ENCODE peak calls at places on chromosomes 13 and 19, in six cellular contexts. Z, O, P, T, Y and X are unnamed samples.

GRCh38 chr13:26695891-26696311 is 64.7 kb downstream of the GPR12 start:
- DNase-seq in P (no peak), Y (no peak), T (no peak), O (no peak), Z (no peak), X (no peak)

GRCh38 chr19:19418548-19419260 is 13.2 kb downstream of the GATAD2A start:
- DNase-seq in O (no peak), P (no peak), Z (no peak), T (no peak), Y (no peak), X (no peak)

GRCh38 chr13:103004790-103005307 is 61.4 kb downstream of the SLC10A2 start:
- DNase-seq in Y (no peak), Z (no peak), T (no peak), O (no peak), P (no peak), X (no peak)

GRCh38 chr13:52879950-52880650 is 31.7 kb upstream of the PCDH8 start:
- DNase-seq in Y (no peak), T (no peak), O (no peak), Z (no peak), P (no peak), X (no peak)

GRCh38 chr13:39777527-39778061 is 122.1 kb downstream of the COG6 start:
- DNase-seq in T (peak), P (peak), O (peak), Y (peak), Z (peak), X (peak)

GRCh38 chr13:47826481-47826880 is 174.6 kb downstream of the SUCLA2 start:
- DNase-seq in O (no peak), P (no peak), T (peak), Z (peak), Y (peak), X (no peak)

GRCh38 chr13:93522486-93522885 is 295.9 kb downstream of the GPC6 start:
- DNase-seq in P (no peak), Z (peak), Y (peak), O (no peak), T (peak), X (no peak)

GRCh38 chr13:99600318-99600717 is 99.0 kb downstream of the TM9SF2 start:
- DNase-seq in P (no peak), O (no peak), T (no peak), Y (no peak), Z (no peak), X (no peak)

GRCh38 chr19:5002143-5002542 is 33.2 kb downstream of the KDM4B start:
- DNase-seq in T (peak), Y (peak), O (peak), P (peak), Z (peak), X (peak)

GRCh38 chr13:111629933-111630332 is 309.5 kb downstream of the TEX29 start:
- DNase-seq in T (no peak), P (no peak), O (no peak), Y (no peak), Z (no peak), X (no peak)

GRCh38 chr19:49870309-49870901 is 3.0 kb upstream of the PNKP start:
- DNase-seq in O (no peak), Z (no peak), P (no peak), Y (no peak), T (no peak), X (no peak)

GRCh38 chr19:29771708-29772415 is 39.9 kb upstream of the CCNE1 start:
- DNase-seq in Z (peak), P (peak), T (peak), Y (peak), O (no peak), X (peak)

GRCh38 chr19:42514449-42514848 is 13.8 kb downstream of the CEACAM1 start:
- DNase-seq in Z (no peak), Y (no peak), O (no peak), T (no peak), P (peak), X (peak)

GRCh38 chr19:18650468-18651001 is 13.7 kb downstream of the KLHL26 start:
- DNase-seq in Z (peak), T (peak), O (peak), P (no peak), Y (peak), X (no peak)

GRCh38 chr13:30743319-30744055 is 8.1 kb downstream of the ALOX5AP start:
- DNase-seq in P (peak), T (peak), Z (peak), O (peak), Y (peak), X (peak)

GRCh38 chr13:69912576-69913074 is 195.0 kb upstream of the ATXN8OS start:
- DNase-seq in T (no peak), P (no peak), Y (no peak), Z (no peak), O (no peak), X (no peak)

GRCh38 chr13:32224916-32225315 is 90.2 kb downstream of the ZAR1L start:
- DNase-seq in Z (no peak), Y (peak), T (no peak), P (no peak), O (no peak), X (no peak)

DNA sequence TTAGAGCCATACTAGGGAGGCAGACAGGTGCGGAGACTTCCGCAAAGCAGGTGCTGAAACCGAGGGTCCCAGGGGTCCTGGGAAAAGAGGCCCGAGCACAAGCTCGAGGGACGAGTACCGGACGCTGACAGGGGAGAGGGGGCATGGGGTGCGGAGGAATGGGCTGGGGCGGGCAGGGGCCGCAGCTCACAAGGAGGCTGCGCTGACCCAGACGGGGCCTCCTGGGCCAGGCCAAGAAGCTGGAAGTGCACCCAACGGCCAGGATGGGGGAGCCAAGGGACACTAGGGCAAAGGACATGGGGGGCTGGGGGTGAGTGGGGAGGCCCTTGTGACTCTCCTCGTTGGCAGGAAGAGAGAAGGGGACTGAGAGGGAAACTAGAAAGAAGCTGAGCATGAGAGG is 1.8 kb downstream of the POLR2E start:
- DNase-seq in T (no peak), Y (no peak), P (no peak), Z (no peak), O (no peak), X (no peak)
- TF ChIP-seq CTCF in T (no peak), Y (no peak), P (no peak), Z (no peak), O (no peak), X (no peak)

GRCh38 chr13:50668044-50668443 is 175.4 kb downstream of the DLEU7 start:
- DNase-seq in O (no peak), Y (no peak), Z (no peak), P (no peak), T (no peak), X (no peak)

GRCh38 chr13:50668882-50669281 is 174.6 kb downstream of the DLEU7 start:
- DNase-seq in Z (no peak), T (no peak), O (no peak), Y (no peak), P (no peak), X (no peak)

GRCh38 chr13:50670847-50671542 is 172.5 kb downstream of the DLEU7 start:
- DNase-seq in Y (no peak), Z (no peak), T (no peak), P (no peak), O (no peak), X (no peak)

GRCh38 chr13:50670272-50670671 is 173.2 kb downstream of the DLEU7 start:
- DNase-seq in O (no peak), Z (no peak), Y (no peak), T (no peak), P (no peak), X (no peak)

DNA sequence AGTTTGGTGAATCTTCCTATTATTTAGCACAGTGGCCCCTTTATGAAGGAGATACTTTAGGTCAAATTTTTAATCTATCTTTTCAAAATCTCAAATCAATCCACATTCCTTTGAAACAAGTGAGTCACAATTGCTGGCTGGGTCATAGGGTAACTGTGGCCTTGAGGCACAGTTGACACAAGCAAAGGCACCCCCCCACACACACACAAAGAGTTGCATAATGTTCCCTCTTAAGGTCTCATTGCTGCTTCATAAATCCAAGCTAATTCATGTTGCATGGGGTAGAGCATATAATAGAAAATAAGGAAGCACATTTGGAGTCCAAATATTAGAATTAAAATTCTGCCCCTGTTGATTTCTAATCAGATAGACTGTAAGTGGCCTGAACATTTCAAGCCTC is 171.5 kb downstream of the DLEU7 start:
- DNase-seq in P (peak), Z (no peak), O (no peak), Y (no peak), T (no peak), X (peak)
- H3K4me3 ChIP-seq in P (no peak), Z (no peak), O (no peak), Y (no peak), T (no peak), X (no peak)

DNA sequence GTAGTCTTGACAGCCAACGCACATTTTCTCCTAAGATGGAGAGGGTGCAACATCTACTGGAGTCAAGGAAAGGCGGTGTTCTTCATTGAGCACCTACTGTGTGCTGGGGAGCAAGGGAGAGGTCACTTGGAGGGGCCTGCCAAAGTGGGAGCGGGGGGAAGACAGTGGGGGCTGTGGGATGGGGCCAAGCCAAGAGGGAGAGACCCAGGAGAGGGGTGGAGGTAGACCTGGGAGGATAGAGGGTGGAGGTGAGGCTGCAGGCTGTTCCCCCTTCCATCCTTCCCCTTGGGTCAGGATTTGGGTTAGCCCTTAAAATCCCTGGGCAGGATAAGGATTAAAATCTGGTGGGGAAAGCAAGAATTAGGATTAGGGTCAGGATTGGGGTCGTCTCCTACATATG is 1.7 kb upstream of the PLPP2 start:
- DNase-seq in O (no peak), T (no peak), Z (no peak), P (no peak), Y (no peak), X (no peak)
- TF ChIP-seq CTCF in O (no peak), T (no peak), Z (no peak), P (no peak), Y (no peak), X (no peak)

DNA sequence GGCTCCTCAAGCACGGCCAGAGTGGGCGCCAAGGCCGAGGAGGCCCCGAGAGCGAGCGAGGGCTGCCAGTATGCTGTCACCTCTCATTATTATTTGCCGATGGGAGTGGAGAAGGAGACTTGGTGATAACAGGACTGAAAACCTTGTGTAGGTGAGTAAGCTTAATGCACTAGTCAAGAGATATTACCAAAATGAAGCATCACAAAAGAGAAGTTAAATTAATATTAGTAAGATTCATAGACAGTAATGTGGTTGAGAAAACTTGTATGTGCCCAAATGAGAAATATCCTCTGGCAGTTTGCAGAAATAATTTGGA is 204.5 kb upstream of the SLITRK1 start:
- DNase-seq in Y (no peak), O (no peak), T (no peak), Z (no peak), P (no peak), X (no peak)
- H3K4me3 ChIP-seq in Y (no peak), O (no peak), T (no peak), Z (no peak), P (peak), X (peak)

GRCh38 chr13:56351041-56351440 is 789.7 kb upstream of the PRR20A start:
- DNase-seq in Y (no peak), T (no peak), Z (no peak), P (peak), O (no peak), X (peak)
- TF ChIP-seq CTCF in Y (no peak), T (no peak), Z (no peak), P (peak), O (no peak), X (peak)

DNA sequence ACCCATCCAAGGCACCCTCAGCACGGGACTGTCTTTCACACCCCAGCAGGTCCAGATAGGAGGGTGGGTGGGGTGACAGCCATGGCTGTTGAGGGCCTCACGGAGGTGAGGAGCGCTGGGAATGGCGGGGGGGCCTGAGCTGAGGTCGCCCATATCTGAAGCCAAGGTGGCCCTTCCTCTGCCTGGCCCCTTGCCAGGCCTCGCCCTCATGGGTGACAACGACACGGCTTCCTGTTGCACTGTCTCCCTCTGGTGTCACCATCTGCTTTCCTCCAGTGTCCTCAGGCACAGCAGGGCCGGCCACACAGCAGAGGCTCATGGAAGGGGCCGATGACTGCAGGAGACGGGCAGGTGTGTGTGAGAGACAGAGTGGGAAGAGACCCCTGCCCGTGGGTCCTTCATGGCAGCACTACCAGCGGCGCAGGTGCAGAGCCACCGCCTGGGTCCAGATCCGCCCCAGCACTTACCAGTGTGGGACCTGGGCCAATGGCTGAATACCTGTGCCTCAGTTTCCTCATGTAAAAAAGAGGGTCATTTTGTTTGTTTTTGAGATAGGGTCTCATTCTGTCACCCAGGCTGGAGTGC is 8.1 kb upstream of the NKPD1 start:
- DNase-seq in Y (no peak), P (no peak), Z (no peak), O (no peak), T (no peak), X (no peak)
- H3K4me3 ChIP-seq in Y (no peak), P (no peak), Z (no peak), O (no peak), T (no peak), X (no peak)

DNA sequence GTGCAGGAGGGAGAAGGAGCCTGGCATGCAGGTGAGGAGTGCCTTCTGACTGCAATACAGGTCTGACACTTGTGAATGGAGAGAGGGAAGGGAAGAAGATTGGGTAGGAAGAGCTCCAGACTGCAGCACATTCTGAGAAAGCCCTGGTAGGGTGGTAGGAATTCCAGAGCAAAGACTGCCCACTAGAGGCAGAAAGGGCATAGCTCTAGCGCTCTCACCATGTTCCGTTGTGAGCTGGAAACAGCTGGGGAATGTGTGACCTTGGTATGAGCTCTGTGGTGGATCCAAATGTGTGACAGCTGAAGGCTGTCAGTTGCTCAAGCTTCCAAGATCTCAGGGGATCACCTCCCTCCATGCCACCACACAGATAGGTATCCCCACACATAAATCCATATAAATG is 2.9 kb upstream of the MTUS2 start:
- DNase-seq in O (no peak), T (no peak), Z (no peak), P (no peak), Y (no peak), X (no peak)
- TF ChIP-seq CTCF in O (peak), T (peak), Z (no peak), P (no peak), Y (no peak), X (no peak)

GRCh38 chr19:6774821-6775707 is 2.6 kb downstream of the VAV1 start:
- DNase-seq in O (no peak), P (no peak), Y (no peak), Z (peak), T (no peak), X (no peak)

GRCh38 chr19:6772866-6773322 is 386 bp downstream of the VAV1 start:
- DNase-seq in T (no peak), O (no peak), Y (no peak), P (no peak), Z (no peak), X (no peak)

GRCh38 chr19:6776999-6777398 is 4.5 kb downstream of the VAV1 start:
- DNase-seq in P (no peak), T (no peak), Z (no peak), Y (no peak), O (no peak), X (no peak)

GRCh38 chr19:6772028-6772865 is at the start of gene VAV1:
- DNase-seq in Z (no peak), Y (no peak), O (no peak), P (no peak), T (no peak), X (no peak)

GRCh38 chr19:6773323-6773931 is 919 bp downstream of the VAV1 start:
- DNase-seq in Y (no peak), T (no peak), P (no peak), O (no peak), Z (no peak), X (no peak)
- H3K4me3 ChIP-seq in Y (no peak), T (no peak), P (no peak), O (no peak), Z (no peak), X (no peak)

GRCh38 chr13:29596064-29596418 is 553 bp upstream of the SLC7A1 start:
- DNase-seq in Y (no peak), O (no peak), Z (no peak), P (no peak), T (no peak), X (no peak)

GRCh38 chr13:29594710-29595379 is 643 bp downstream of the SLC7A1 start:
- DNase-seq in T (peak), Z (peak), Y (peak), O (no peak), P (no peak), X (peak)

GRCh38 chr13:29594310-29594709 is 1.2 kb downstream of the SLC7A1 start:
- DNase-seq in T (peak), P (peak), O (peak), Z (peak), Y (peak), X (peak)

GRCh38 chr13:29597246-29597645 is 1.8 kb upstream of the SLC7A1 start:
- DNase-seq in Z (no peak), T (no peak), O (no peak), P (no peak), Y (no peak), X (no peak)

DNA sequence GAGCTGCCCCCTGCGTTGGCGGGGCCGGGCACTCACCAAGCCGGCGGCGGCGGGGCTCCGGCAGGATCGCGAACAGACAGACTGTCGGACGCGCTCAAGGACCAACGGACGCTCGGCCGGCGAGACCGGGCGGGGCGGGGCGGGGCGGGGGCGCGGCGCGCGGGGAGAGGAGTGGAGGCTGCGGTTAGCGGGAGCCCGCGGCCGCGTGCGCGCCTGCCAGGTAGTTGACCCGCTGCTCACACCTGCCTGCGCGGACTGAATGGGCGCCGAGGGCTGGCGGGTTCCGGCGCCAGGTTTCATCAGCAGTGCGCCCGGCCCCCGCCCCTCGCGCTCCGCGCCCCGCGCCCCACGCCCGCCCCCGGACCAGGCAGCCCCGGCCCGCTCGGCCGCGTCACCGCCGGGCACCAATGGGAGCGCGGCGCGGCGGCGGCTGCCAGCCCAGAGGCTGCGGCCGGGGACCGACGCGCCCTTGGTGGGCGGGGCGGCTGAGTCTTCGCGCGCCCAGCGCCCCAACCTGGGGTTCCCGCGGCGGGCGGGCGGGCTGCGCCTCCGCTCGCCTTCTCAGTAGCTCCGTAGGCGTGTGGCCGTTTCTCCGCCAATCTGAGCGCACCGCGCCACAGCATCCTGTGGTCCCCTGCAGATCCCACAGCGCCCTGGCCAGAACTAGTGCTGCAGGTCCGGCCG is at the start of gene SLC7A1:
- DNase-seq in T (peak), O (no peak), Y (peak), P (peak), Z (peak), X (peak)
- TF ChIP-seq CTCF in T (no peak), O (peak), Y (peak), P (no peak), Z (no peak), X (no peak)